ENCODE peak calls at places on chromosomes 12 and 14, in seven cellular contexts. One of them, this sample, is unnamed.

GRCh38 chr12:82176016-82176415 is 182.2 kb downstream of the CCDC59 start:
- DNase-seq in epithelial cell of esophagus: no peak
- DNase-seq in testis: no peak
- DNase-seq in fibroblast of lung: no peak
- DNase-seq in foreskin fibroblast: no peak
- DNase-seq in A673: no peak
- DNase-seq in PC-3: no peak
- DNase-seq in this sample: peak; percentile 2

GRCh38 chr14:59337151-59337611 is 128.0 kb downstream of the GPR135 start:
- DNase-seq in epithelial cell of esophagus: peak; percentile 63
- DNase-seq in testis: peak; percentile 42
- DNase-seq in fibroblast of lung: peak; percentile 85
- DNase-seq in foreskin fibroblast: peak; percentile 40
- DNase-seq in A673: no peak
- DNase-seq in PC-3: no peak
- DNase-seq in this sample: no peak

GRCh38 chr14:95293474-95293873 is 26.2 kb downstream of the CLMN start:
- DNase-seq in epithelial cell of esophagus: no peak
- DNase-seq in testis: no peak
- DNase-seq in fibroblast of lung: no peak
- DNase-seq in foreskin fibroblast: no peak
- DNase-seq in A673: no peak
- DNase-seq in PC-3: no peak
- DNase-seq in this sample: no peak

GRCh38 chr12:147242-147641 is 66.7 kb downstream of the SLC6A12 start:
- DNase-seq in epithelial cell of esophagus: no peak
- DNase-seq in testis: no peak
- DNase-seq in fibroblast of lung: no peak
- DNase-seq in foreskin fibroblast: no peak
- DNase-seq in A673: no peak
- DNase-seq in PC-3: no peak
- DNase-seq in this sample: no peak

GRCh38 chr12:3225796-3226180 is 148.6 kb downstream of the TSPAN9 start:
- DNase-seq in epithelial cell of esophagus: no peak
- DNase-seq in testis: no peak
- DNase-seq in fibroblast of lung: no peak
- DNase-seq in foreskin fibroblast: no peak
- DNase-seq in A673: no peak
- DNase-seq in PC-3: no peak
- DNase-seq in this sample: peak; percentile 31

GRCh38 chr12:118743896-118744700 is 237.2 kb upstream of the SRRM4 start:
- DNase-seq in epithelial cell of esophagus: no peak
- DNase-seq in testis: no peak
- DNase-seq in fibroblast of lung: no peak
- DNase-seq in foreskin fibroblast: no peak
- DNase-seq in A673: no peak
- DNase-seq in PC-3: no peak
- DNase-seq in this sample: no peak

GRCh38 chr12:18998343-18999270 is 130.9 kb upstream of the PLEKHA5 start:
- DNase-seq in epithelial cell of esophagus: peak; percentile 89
- DNase-seq in testis: no peak
- DNase-seq in fibroblast of lung: peak; percentile 82
- DNase-seq in foreskin fibroblast: peak; percentile 88
- DNase-seq in A673: peak; percentile 5
- DNase-seq in PC-3: peak; percentile 67
- DNase-seq in this sample: peak; percentile 52

GRCh38 chr12:7716391-7716790 is 5.2 kb downstream of the DPPA3 start:
- DNase-seq in epithelial cell of esophagus: peak; percentile 2
- DNase-seq in testis: no peak
- DNase-seq in fibroblast of lung: no peak
- DNase-seq in foreskin fibroblast: no peak
- DNase-seq in A673: no peak
- DNase-seq in PC-3: no peak
- DNase-seq in this sample: no peak

GRCh38 chr12:124640096-124640495 is 72.7 kb upstream of the NCOR2 start:
- DNase-seq in epithelial cell of esophagus: peak; percentile 89
- DNase-seq in testis: no peak
- DNase-seq in fibroblast of lung: peak; percentile 56
- DNase-seq in foreskin fibroblast: peak; percentile 80
- DNase-seq in A673: no peak
- DNase-seq in PC-3: peak; percentile 78
- DNase-seq in this sample: peak; percentile 46

GRCh38 chr14:101590616-101591015 is 29.3 kb downstream of the DIO3 start:
- DNase-seq in epithelial cell of esophagus: no peak
- DNase-seq in testis: no peak
- DNase-seq in fibroblast of lung: no peak
- DNase-seq in foreskin fibroblast: no peak
- DNase-seq in A673: no peak
- DNase-seq in PC-3: no peak
- DNase-seq in this sample: no peak

GRCh38 chr12:78586790-78587189 is 277.8 kb upstream of the SYT1 start:
- DNase-seq in epithelial cell of esophagus: no peak
- DNase-seq in testis: no peak
- DNase-seq in fibroblast of lung: no peak
- DNase-seq in foreskin fibroblast: no peak
- DNase-seq in A673: no peak
- DNase-seq in PC-3: no peak
- DNase-seq in this sample: no peak

GRCh38 chr12:118035194-118036041 is 18.9 kb downstream of the RFC5 start:
- DNase-seq in epithelial cell of esophagus: peak; percentile 20
- DNase-seq in testis: no peak
- DNase-seq in fibroblast of lung: peak; percentile 47
- DNase-seq in foreskin fibroblast: no peak
- DNase-seq in A673: peak; percentile 33
- DNase-seq in PC-3: peak; percentile 50
- DNase-seq in this sample: peak; percentile 6

GRCh38 chr14:69008411-69008810 is 29.3 kb upstream of the ACTN1 start:
- DNase-seq in epithelial cell of esophagus: no peak
- DNase-seq in testis: no peak
- DNase-seq in fibroblast of lung: peak; percentile 8
- DNase-seq in foreskin fibroblast: no peak
- DNase-seq in A673: peak; percentile 19
- DNase-seq in PC-3: no peak
- DNase-seq in this sample: peak; percentile 23

GRCh38 chr12:27332407-27333310 is at the start of gene BMAL2:
- DNase-seq in epithelial cell of esophagus: peak; percentile 58
- DNase-seq in testis: peak; percentile 38
- DNase-seq in fibroblast of lung: peak; percentile 37
- DNase-seq in foreskin fibroblast: peak; percentile 30
- DNase-seq in A673: peak; percentile 60
- DNase-seq in PC-3: peak; percentile 79
- DNase-seq in this sample: peak; percentile 25

GRCh38 chr14:103679351-103679750 is 35.9 kb downstream of the XRCC3 start:
- DNase-seq in epithelial cell of esophagus: no peak
- DNase-seq in testis: peak; percentile 62
- DNase-seq in fibroblast of lung: peak; percentile 31
- DNase-seq in foreskin fibroblast: no peak
- DNase-seq in A673: peak; percentile 67
- DNase-seq in PC-3: peak; percentile 23
- DNase-seq in this sample: peak; percentile 17

GRCh38 chr14:50521912-50522341 is 10.4 kb downstream of the MAP4K5 start:
- DNase-seq in epithelial cell of esophagus: peak; percentile 41
- DNase-seq in testis: no peak
- DNase-seq in fibroblast of lung: peak; percentile 34
- DNase-seq in foreskin fibroblast: no peak
- DNase-seq in A673: no peak
- DNase-seq in PC-3: peak; percentile 29
- DNase-seq in this sample: peak; percentile 49

GRCh38 chr12:78864483-78865296 is at the start of gene SYT1:
- DNase-seq in epithelial cell of esophagus: peak; percentile 91
- DNase-seq in testis: peak; percentile 64
- DNase-seq in fibroblast of lung: peak; percentile 89
- DNase-seq in foreskin fibroblast: peak; percentile 79
- DNase-seq in A673: peak; percentile 98
- DNase-seq in PC-3: peak; percentile 76
- DNase-seq in this sample: peak; percentile 93

GRCh38 chr12:95637471-95638155 is 86.3 kb upstream of the USP44 start:
- DNase-seq in epithelial cell of esophagus: peak; percentile 64
- DNase-seq in testis: no peak
- DNase-seq in fibroblast of lung: peak; percentile 75
- DNase-seq in foreskin fibroblast: peak; percentile 86
- DNase-seq in A673: no peak
- DNase-seq in PC-3: peak; percentile 87
- DNase-seq in this sample: peak; percentile 85

GRCh38 chr14:89255852-89256251 is 161.2 kb downstream of the FOXN3 start:
- DNase-seq in epithelial cell of esophagus: no peak
- DNase-seq in testis: no peak
- DNase-seq in fibroblast of lung: no peak
- DNase-seq in foreskin fibroblast: no peak
- DNase-seq in A673: no peak
- DNase-seq in PC-3: no peak
- DNase-seq in this sample: no peak

GRCh38 chr12:132593938-132594358 is 16.4 kb downstream of the LRCOL1 start:
- DNase-seq in epithelial cell of esophagus: peak; percentile 86
- DNase-seq in testis: peak; percentile 89
- DNase-seq in fibroblast of lung: peak; percentile 93
- DNase-seq in foreskin fibroblast: peak; percentile 94
- DNase-seq in A673: peak; percentile 97
- DNase-seq in PC-3: peak; percentile 99
- DNase-seq in this sample: peak; percentile 96

DNA sequence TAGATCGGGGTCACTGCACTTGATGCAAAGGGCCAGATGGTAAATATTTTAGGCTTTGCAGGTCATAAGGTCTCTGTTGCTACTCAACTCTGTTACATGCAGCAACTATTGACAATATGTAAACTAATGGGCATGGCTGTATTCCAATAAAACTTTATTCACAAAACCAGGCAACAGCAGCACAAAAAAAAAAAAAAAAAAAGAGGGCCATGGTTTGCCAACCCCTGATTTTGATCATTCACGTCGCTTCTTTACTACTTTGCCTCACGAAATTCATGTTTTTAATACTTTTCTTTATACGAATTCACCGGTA is 152.9 kb downstream of the RBM19 start:
- DNase-seq in epithelial cell of esophagus: no peak
- DNase-seq in testis: no peak
- DNase-seq in fibroblast of lung: no peak
- DNase-seq in foreskin fibroblast: no peak
- DNase-seq in A673: no peak
- DNase-seq in PC-3: no peak
- DNase-seq in this sample: no peak
- H3K4me3 ChIP-seq in epithelial cell of esophagus: no peak overlapping the region
- H3K4me3 ChIP-seq in testis: no peak overlapping the region
- H3K4me3 ChIP-seq in fibroblast of lung: no peak overlapping the region
- H3K4me3 ChIP-seq in foreskin fibroblast: no peak overlapping the region
- H3K4me3 ChIP-seq in A673: no peak overlapping the region
- H3K4me3 ChIP-seq in PC-3: no peak overlapping the region
- H3K4me3 ChIP-seq in this sample: no peak overlapping the region

GRCh38 chr12:46459881-46460545 is 87.4 kb upstream of the SLC38A2 start:
- DNase-seq in epithelial cell of esophagus: no peak
- DNase-seq in testis: no peak
- DNase-seq in fibroblast of lung: no peak
- DNase-seq in foreskin fibroblast: no peak
- DNase-seq in A673: no peak
- DNase-seq in PC-3: no peak
- DNase-seq in this sample: no peak
- H3K4me3 ChIP-seq in epithelial cell of esophagus: no peak overlapping the region
- H3K4me3 ChIP-seq in testis: no peak overlapping the region
- H3K4me3 ChIP-seq in fibroblast of lung: no peak overlapping the region
- H3K4me3 ChIP-seq in foreskin fibroblast: no peak overlapping the region
- H3K4me3 ChIP-seq in A673: no peak overlapping the region
- H3K4me3 ChIP-seq in PC-3: no peak overlapping the region
- H3K4me3 ChIP-seq in this sample: no peak overlapping the region

GRCh38 chr12:21893924-21894323 is 47.3 kb downstream of the ABCC9 start:
- DNase-seq in epithelial cell of esophagus: no peak
- DNase-seq in testis: no peak
- DNase-seq in fibroblast of lung: no peak
- DNase-seq in foreskin fibroblast: no peak
- DNase-seq in A673: no peak
- DNase-seq in PC-3: no peak
- DNase-seq in this sample: no peak

GRCh38 chr12:21888464-21888863 is 52.8 kb downstream of the ABCC9 start:
- DNase-seq in epithelial cell of esophagus: no peak
- DNase-seq in testis: no peak
- DNase-seq in fibroblast of lung: no peak
- DNase-seq in foreskin fibroblast: no peak
- DNase-seq in A673: no peak
- DNase-seq in PC-3: no peak
- DNase-seq in this sample: no peak

GRCh38 chr12:21894792-21895392 is 46.3 kb downstream of the ABCC9 start:
- DNase-seq in epithelial cell of esophagus: no peak
- DNase-seq in testis: no peak
- DNase-seq in fibroblast of lung: peak; percentile 19
- DNase-seq in foreskin fibroblast: no peak
- DNase-seq in A673: no peak
- DNase-seq in PC-3: no peak
- DNase-seq in this sample: no peak

GRCh38 chr12:21891763-21892217 is 49.4 kb downstream of the ABCC9 start:
- DNase-seq in epithelial cell of esophagus: no peak
- DNase-seq in testis: no peak
- DNase-seq in fibroblast of lung: peak; percentile 38
- DNase-seq in foreskin fibroblast: no peak
- DNase-seq in A673: no peak
- DNase-seq in PC-3: no peak
- DNase-seq in this sample: no peak

GRCh38 chr12:21892341-21892740 is 48.9 kb downstream of the ABCC9 start:
- DNase-seq in epithelial cell of esophagus: no peak
- DNase-seq in testis: no peak
- DNase-seq in fibroblast of lung: no peak
- DNase-seq in foreskin fibroblast: no peak
- DNase-seq in A673: no peak
- DNase-seq in PC-3: no peak
- DNase-seq in this sample: no peak
- H3K4me3 ChIP-seq in epithelial cell of esophagus: no peak overlapping the region
- H3K4me3 ChIP-seq in testis: no peak overlapping the region
- H3K4me3 ChIP-seq in fibroblast of lung: no peak overlapping the region
- H3K4me3 ChIP-seq in foreskin fibroblast: no peak overlapping the region
- H3K4me3 ChIP-seq in A673: no peak overlapping the region
- H3K4me3 ChIP-seq in PC-3: no peak overlapping the region
- H3K4me3 ChIP-seq in this sample: no peak overlapping the region

DNA sequence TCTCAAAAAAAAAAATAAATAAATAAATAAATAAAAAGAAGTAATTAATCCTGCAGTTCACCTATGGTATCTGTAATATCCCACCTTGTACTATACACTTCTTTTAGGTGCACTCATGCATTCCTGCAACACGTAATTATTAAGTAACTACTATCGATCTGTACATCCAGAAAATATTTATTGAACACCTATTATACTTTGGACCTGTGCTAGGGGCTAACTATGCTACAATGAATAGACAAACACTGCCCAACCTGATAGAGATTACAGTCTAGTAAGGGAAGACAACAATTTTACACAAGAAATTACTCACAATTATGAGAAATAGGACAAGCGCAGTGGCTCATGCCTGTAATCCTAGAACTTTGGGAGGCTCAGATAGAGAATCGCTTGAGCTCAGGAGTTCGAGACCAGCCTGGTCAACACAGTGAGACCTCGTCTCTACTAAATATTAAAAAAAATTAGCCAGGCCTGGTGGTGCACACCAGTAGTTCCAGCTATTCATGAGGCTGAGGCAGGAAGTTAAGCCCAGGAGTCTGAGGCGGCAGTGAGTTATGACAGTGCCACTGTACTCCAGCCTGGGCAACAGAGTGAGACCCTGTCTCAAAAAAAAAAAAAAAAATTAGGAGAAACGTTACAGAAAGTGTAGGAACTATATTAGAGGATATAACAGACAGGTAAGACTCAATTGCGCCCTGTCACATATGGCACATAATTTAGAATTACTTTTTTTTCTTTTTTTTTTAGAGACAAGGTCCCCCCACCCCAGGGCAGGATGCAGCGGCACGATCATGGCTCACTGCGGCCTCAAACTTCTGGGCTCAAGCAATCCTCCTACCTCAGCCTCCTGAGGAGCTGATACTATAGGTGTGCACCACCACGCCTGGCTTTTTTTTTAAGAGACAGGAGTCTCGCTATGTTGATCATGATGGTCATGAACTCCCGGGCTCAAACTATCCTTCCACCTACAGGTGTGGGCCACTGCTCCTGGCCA is 1.2 kb downstream of the NRDE2 start:
- DNase-seq in epithelial cell of esophagus: no peak
- DNase-seq in testis: no peak
- DNase-seq in fibroblast of lung: no peak
- DNase-seq in foreskin fibroblast: no peak
- DNase-seq in A673: no peak
- DNase-seq in PC-3: no peak
- DNase-seq in this sample: no peak
- H3K4me3 ChIP-seq in epithelial cell of esophagus: peak overlapping the region; percentile 73
- H3K4me3 ChIP-seq in testis: peak overlapping the region; percentile 87
- H3K4me3 ChIP-seq in fibroblast of lung: peak overlapping the region; percentile 79
- H3K4me3 ChIP-seq in foreskin fibroblast: peak overlapping the region; percentile 62
- H3K4me3 ChIP-seq in A673: peak overlapping the region; percentile 53
- H3K4me3 ChIP-seq in PC-3: peak overlapping the region; percentile 82
- H3K4me3 ChIP-seq in this sample: peak overlapping the region; percentile 69

This sample was measured in brain microvascular endothelial cell.